ENCODE peak calls at places on chromosomes 11 and 22, in seven cellular contexts. M is fibroblast of lung; D is iris pigment epithelial cell; V is posterior cingulate gyrus; C is gastrocnemius medialis; B is hippocampal formation; X is stimulated activated CD8-positive, alpha-beta memory T cell treated with anti-CD3 and anti-CD28 coated beads, Interleukin-7, amount 100 ng/mL, for 1 hour. K is an unnamed sample.
A peak's percentile ranks its signal among the peaks of the same experiment; 100 is the strongest.

GRCh38 chr22:25900880-25901279 is 158.9 kb downstream of the MYO18B start:
- DNase-seq in X (no peak), B (peak; percentile 75), D (no peak), M (no peak), V (peak; percentile 66), C (peak; percentile 82), K (no peak)

GRCh38 chr11:88300888-88301477 is 36.6 kb downstream of the CTSC start:
- DNase-seq in B (no peak), C (no peak), D (no peak), X (no peak), M (no peak), V (no peak), K (no peak)

GRCh38 chr11:106424111-106424510 is 346.6 kb downstream of the AASDHPPT start:
- DNase-seq in M (peak; percentile 87), V (no peak), D (peak; percentile 69), B (no peak), C (no peak), X (no peak), K (no peak)

GRCh38 chr11:23924226-23924625 is 572.6 kb upstream of the LUZP2 start:
- DNase-seq in X (no peak), V (no peak), D (no peak), M (no peak), B (no peak), C (no peak), K (no peak)

GRCh38 chr22:37330200-37331033 is 48.1 kb downstream of the CYTH4 start:
- DNase-seq in C (no peak), V (peak; percentile 40), D (peak; percentile 96), B (peak; percentile 36), M (peak; percentile 91), X (no peak), K (no peak)

GRCh38 chr22:32269316-32269715 is 14.2 kb upstream of the SLC5A4 start:
- DNase-seq in M (no peak), V (no peak), B (no peak), C (no peak), D (no peak), X (no peak), K (no peak)

GRCh38 chr11:62444271-62444833 is 25.5 kb downstream of the SCGB1A1 start:
- DNase-seq in C (peak; percentile 61), D (peak; percentile 44), B (peak; percentile 71), X (no peak), M (peak; percentile 69), V (peak; percentile 58), K (no peak)

GRCh38 chr11:13962562-13963168 is at the start of gene SPON1:
- DNase-seq in V (peak; percentile 46), D (no peak), C (no peak), B (peak; percentile 30), M (peak; percentile 43), X (no peak), K (no peak)

GRCh38 chr11:4181780-4182721 is 87.5 kb downstream of the RRM1 start:
- DNase-seq in B (peak; percentile 1), C (no peak), X (no peak), D (peak; percentile 54), V (peak; percentile 49), M (peak; percentile 37), K (no peak)

GRCh38 chr11:121895919-121896318 is 220.1 kb downstream of the BLID start:
- DNase-seq in V (no peak), X (no peak), B (no peak), D (peak; percentile 40), C (no peak), M (peak; percentile 79), K (no peak)

GRCh38 chr22:20405291-20405930 is 11.5 kb downstream of the ZNF74 start:
- DNase-seq in M (no peak), B (no peak), D (no peak), X (no peak), C (no peak), V (no peak), K (no peak)

GRCh38 chr11:117302228-117302627 is 11.1 kb downstream of the BACE1-AS start:
- DNase-seq in D (no peak), V (no peak), C (no peak), X (no peak), M (no peak), B (no peak), K (no peak)

GRCh38 chr11:13336246-13336873 is 58.8 kb downstream of the BMAL1 start:
- DNase-seq in M (peak; percentile 60), B (no peak), D (peak; percentile 44), C (peak; percentile 87), V (no peak), X (no peak), K (no peak)

GRCh38 chr11:33889821-33890378 is 2.0 kb downstream of the LMO2 start:
- DNase-seq in V (no peak), M (no peak), X (no peak), C (no peak), D (no peak), B (no peak), K (no peak)

GRCh38 chr11:1797391-1798125 is 33.8 kb upstream of the CTSD start:
- DNase-seq in V (no peak), M (no peak), X (no peak), C (no peak), D (no peak), B (no peak), K (no peak)

GRCh38 chr11:45470151-45471001 is 184.2 kb upstream of the SYT13 start:
- DNase-seq in B (no peak), V (peak; percentile 22), X (no peak), C (no peak), M (peak; percentile 16), D (peak; percentile 2), K (no peak)

GRCh38 chr22:28989035-28989464 is 72.6 kb downstream of the C22orf31 start:
- DNase-seq in V (no peak), D (peak; percentile 10), B (peak; percentile 36), C (no peak), X (no peak), M (peak; percentile 82), K (no peak)

GRCh38 chr11:62439785-62440602 is 21.2 kb downstream of the SCGB1A1 start:
- DNase-seq in D (no peak), B (no peak), M (peak; percentile 86), V (no peak), C (peak; percentile 38), X (no peak), K (no peak)

GRCh38 chr11:62553839-62554361 is 7.3 kb upstream of the AHNAK start:
- DNase-seq in V (no peak), D (peak; percentile 82), M (peak; percentile 93), X (no peak), B (no peak), C (peak; percentile 70), K (no peak)